ENCODE peak calls at places on chromosomes 12 and 14, in ten cellular contexts. F is cardiac muscle cell; P is fibroblast of mammary gland; H is activated CD8-positive, alpha-beta memory T cell treated with anti-CD3 and anti-CD28 coated beads, Interleukin-2, amount 10 ng/mL, durations not matched to agents 7 days and 5 days; R is ELR; C is NCI-H1105; U is HCT116; G is GM12891; O is NCI-H146; W is caudate nucleus. E is an unnamed sample.
A peak's percentile ranks its signal among the peaks of the same experiment; 100 is the strongest.

GRCh38 chr12:130041983-130042812 is 120.1 kb upstream of the FZD10 start:
- DNase-seq in H (no peak), F (peak; percentile 78), U (no peak), O (peak; percentile 72), G (no peak), W (peak; percentile 80), P (no peak), C (peak; percentile 71), R (no peak), E (no peak)

GRCh38 chr12:12503384-12504078 is 59.1 kb downstream of the DUSP16 start:
- DNase-seq in R (no peak), G (no peak), U (no peak), C (no peak), W (no peak), P (no peak), F (no peak), O (no peak), H (peak; percentile 69), E (no peak)

GRCh38 chr14:71776463-71777359 is 155.5 kb upstream of the RGS6 start:
- DNase-seq in O (no peak), R (no peak), G (no peak), H (peak; percentile 83), W (no peak), P (no peak), F (no peak), U (no peak), C (no peak), E (no peak)

GRCh38 chr12:72264548-72265175 is 7.5 kb upstream of the TRHDE start:
- DNase-seq in P (peak; percentile 16), U (no peak), C (no peak), G (no peak), O (no peak), F (peak; percentile 44), R (peak; percentile 63), W (no peak), H (no peak), E (no peak)

GRCh38 chr14:88831285-88831684 is 6.8 kb downstream of the TTC8 start:
- DNase-seq in F (no peak), H (no peak), G (no peak), C (no peak), O (no peak), U (peak; percentile 13), W (no peak), R (peak; percentile 73), P (peak; percentile 81), E (peak; percentile 78)

GRCh38 chr14:31510222-31510621 is 22.4 kb upstream of the GPR33 start:
- DNase-seq in H (no peak), P (peak; percentile 18), C (peak; percentile 43), U (peak; percentile 27), R (peak; percentile 53), G (no peak), F (peak; percentile 20), O (peak; percentile 9), W (no peak), E (peak; percentile 26)

GRCh38 chr12:88325828-88326214 is 183.7 kb downstream of the TMTC3 start:
- DNase-seq in O (no peak), C (no peak), G (no peak), P (peak; percentile 80), H (no peak), F (no peak), W (no peak), U (no peak), R (peak; percentile 72), E (no peak)

GRCh38 chr14:21704340-21704737 is 30.7 kb upstream of the OR4E1 start:
- DNase-seq in R (no peak), W (no peak), F (no peak), P (no peak), G (no peak), U (no peak), O (no peak), H (no peak), C (no peak), E (no peak)

GRCh38 chr14:96184737-96185136 is 19.9 kb upstream of the BDKRB2 start:
- DNase-seq in P (no peak), U (no peak), W (no peak), C (no peak), H (no peak), O (no peak), G (no peak), R (no peak), F (no peak), E (no peak)

GRCh38 chr12:131699434-131699833 is 11.5 kb upstream of the SFSWAP start:
- DNase-seq in C (no peak), R (peak; percentile 67), U (no peak), O (no peak), G (no peak), H (no peak), P (peak; percentile 37), W (no peak), F (no peak), E (no peak)

GRCh38 chr14:93838253-93838652 is 50.0 kb upstream of the PRIMA1 start:
- DNase-seq in F (no peak), W (no peak), G (no peak), U (no peak), C (no peak), H (no peak), O (no peak), R (no peak), P (no peak), E (no peak)

GRCh38 chr12:94704452-94704871 is 54.1 kb upstream of the TMCC3 start:
- DNase-seq in O (no peak), C (no peak), H (no peak), U (no peak), P (peak; percentile 88), G (no peak), W (no peak), F (no peak), R (peak; percentile 87), E (no peak)

GRCh38 chr12:122641976-122642375 is 61.2 kb downstream of the HCAR2 start:
- DNase-seq in U (no peak), G (no peak), P (peak; percentile 80), F (no peak), C (no peak), W (no peak), R (peak; percentile 76), H (no peak), O (no peak), E (no peak)

GRCh38 chr14:68592948-68593347 is 199.9 kb downstream of the ZFP36L1 start:
- DNase-seq in C (no peak), F (no peak), W (no peak), G (no peak), O (no peak), U (no peak), H (no peak), P (no peak), R (no peak), E (no peak)

GRCh38 chr12:131990066-131990979 is 40.6 kb downstream of the EP400 start:
- DNase-seq in P (no peak), H (peak; percentile 31), R (no peak), W (no peak), U (no peak), F (no peak), G (no peak), O (peak; percentile 80), C (no peak), E (peak; percentile 6)

GRCh38 chr14:75220097-75220496 is 43.7 kb upstream of the TMED10 start:
- DNase-seq in P (no peak), R (no peak), O (no peak), F (no peak), W (no peak), C (no peak), H (no peak), G (no peak), U (no peak), E (no peak)

GRCh38 chr14:44529026-44529425 is 21.9 kb upstream of the FSCB start:
- DNase-seq in F (no peak), O (no peak), W (no peak), R (peak; percentile 1), U (no peak), C (no peak), G (no peak), H (no peak), P (no peak), E (no peak)

GRCh38 chr12:1830981-1831930 is 10.9 kb downstream of the LRTM2 start:
- DNase-seq in P (peak; percentile 40), G (peak; percentile 52), R (peak; percentile 46), W (peak; percentile 61), U (no peak), C (no peak), H (no peak), O (no peak), F (peak; percentile 95), E (no peak)

GRCh38 chr14:67938046-67938445 is 118.5 kb downstream of the RAD51B start:
- DNase-seq in G (no peak), R (no peak), F (no peak), U (no peak), H (no peak), P (no peak), C (no peak), W (no peak), O (no peak), E (no peak)

GRCh38 chr12:58425481-58426392 is 484.4 kb downstream of the ATP23 start:
- DNase-seq in P (peak; percentile 97), C (no peak), H (peak; percentile 55), R (peak; percentile 97), W (no peak), U (peak; percentile 72), F (peak; percentile 18), G (no peak), O (peak; percentile 50), E (peak; percentile 83)

GRCh38 chr12:50283924-50284236 is 560 bp upstream of the LIMA1 start:
- DNase-seq in R (peak; percentile 28), U (no peak), H (no peak), O (peak; percentile 44), C (no peak), G (peak; percentile 11), P (peak; percentile 42), F (peak; percentile 2), W (no peak), E (no peak)

GRCh38 chr12:121804417-121805111 is 755 bp downstream of the SETD1B start:
- DNase-seq in G (no peak), U (no peak), C (no peak), W (peak; percentile 40), R (peak; percentile 48), H (peak; percentile 68), O (peak; percentile 31), F (peak; percentile 45), P (no peak), E (peak; percentile 19)

GRCh38 chr12:124036117-124037109 is 63.4 kb downstream of the ZNF664 start:
- DNase-seq in F (peak; percentile 58), C (peak; percentile 34), W (peak; percentile 56), P (peak; percentile 52), U (peak; percentile 15), H (peak; percentile 50), O (peak; percentile 63), G (peak; percentile 45), R (peak; percentile 54), E (no peak)

GRCh38 chr14:95452176-95452889 is 64.1 kb downstream of the SYNE3 start:
- DNase-seq in O (no peak), P (no peak), F (peak; percentile 14), H (no peak), C (no peak), W (peak; percentile 25), G (peak; percentile 44), U (no peak), R (peak; percentile 33), E (no peak)

GRCh38 chr12:52279683-52280318 is 5.4 kb downstream of the KRT86 start:
- DNase-seq in H (no peak), P (no peak), R (peak; percentile 37), F (no peak), W (no peak), C (no peak), G (no peak), O (no peak), U (no peak), E (no peak)

GRCh38 chr14:45065951-45066350 is 18.0 kb upstream of the PRPF39 start:
- DNase-seq in H (no peak), P (no peak), G (no peak), U (no peak), R (no peak), O (no peak), F (peak; percentile 12), C (no peak), W (no peak), E (no peak)

GRCh38 chr12:70367268-70368141 is 1.4 kb downstream of the KCNMB4 start:
- DNase-seq in U (no peak), G (no peak), W (no peak), C (no peak), P (no peak), O (peak; percentile 3), R (peak; percentile 10), F (peak; percentile 26), H (no peak), E (no peak)

GRCh38 chr14:64147126-64147790 is 146.9 kb downstream of the ESR2 start:
- DNase-seq in H (no peak), R (no peak), W (no peak), C (no peak), P (peak; percentile 5), F (no peak), G (no peak), U (no peak), O (no peak), E (no peak)